ENCODE peak calls at places on chromosomes 7 and 10, in six cellular contexts. G, J, Z, W, C and X are unnamed samples.

GRCh38 chr7:7112868-7113267 is 69.5 kb upstream of the C1GALT1 start:
- DNase-seq in Z (no peak), C (no peak), G (no peak), W (no peak), J (no peak), X (no peak)

GRCh38 chr10:95819620-95820329 is 63.8 kb downstream of the ENTPD1 start:
- DNase-seq in J (no peak), Z (no peak), C (no peak), W (no peak), G (no peak), X (no peak)

GRCh38 chr10:52314007-52314821 is at the start of gene DKK1:
- DNase-seq in Z (peak), W (no peak), J (no peak), G (peak), C (no peak), X (no peak)

GRCh38 chr7:138515001-138515528 is 55.0 kb downstream of the TRIM24 start:
- DNase-seq in W (no peak), G (no peak), J (no peak), C (no peak), Z (no peak), X (no peak)

GRCh38 chr10:30056767-30057355 is 2.5 kb downstream of the JCAD start:
- DNase-seq in C (no peak), W (no peak), Z (no peak), G (no peak), J (no peak), X (no peak)

GRCh38 chr10:76433161-76434005 is 1002.0 kb downstream of the LRMDA start:
- DNase-seq in W (no peak), G (peak), Z (no peak), C (no peak), J (no peak), X (no peak)

GRCh38 chr10:88728107-88728763 is 22.2 kb downstream of the LIPK start:
- DNase-seq in Z (peak), C (no peak), J (peak), G (no peak), W (no peak), X (no peak)

GRCh38 chr10:129046074-129046681 is 420.9 kb upstream of the MGMT start:
- DNase-seq in G (no peak), Z (no peak), J (no peak), C (no peak), W (no peak), X (no peak)

GRCh38 chr7:83976302-83976701 is 218.3 kb downstream of the SEMA3A start:
- DNase-seq in W (no peak), G (peak), Z (no peak), J (peak), C (no peak), X (peak)

GRCh38 chr7:106616692-106617052 is 44.3 kb downstream of the CCDC71L start:
- DNase-seq in J (no peak), G (no peak), Z (no peak), C (no peak), W (no peak), X (no peak)

GRCh38 chr10:17428616-17429097 is 25.7 kb downstream of the ST8SIA6 start:
- DNase-seq in C (no peak), G (no peak), W (no peak), Z (no peak), J (peak), X (no peak)

GRCh38 chr10:52232561-52233350 is 81.3 kb upstream of the DKK1 start:
- DNase-seq in J (no peak), C (no peak), G (peak), W (no peak), Z (no peak), X (no peak)

GRCh38 chr10:131658476-131659110 is 242.2 kb upstream of the PPP2R2D start:
- DNase-seq in W (no peak), C (no peak), J (no peak), G (no peak), Z (no peak), X (no peak)

GRCh38 chr7:45089314-45089891 is 634 bp upstream of the NACAD start:
- DNase-seq in W (no peak), J (peak), Z (peak), C (no peak), G (peak), X (peak)

GRCh38 chr7:608954-609711 is 89.5 kb upstream of the PDGFA start:
- DNase-seq in W (no peak), C (no peak), G (no peak), J (no peak), Z (no peak), X (no peak)

GRCh38 chr7:10706875-10707493 is 266.7 kb upstream of the PHF14 start:
- DNase-seq in W (peak), G (no peak), C (peak), J (no peak), Z (no peak), X (peak)

GRCh38 chr7:104933433-104934074 is 80.5 kb upstream of the KMT2E start:
- DNase-seq in J (no peak), G (no peak), W (no peak), Z (no peak), C (no peak), X (no peak)

GRCh38 chr7:78924581-78924980 is 528.9 kb downstream of the MAGI2 start:
- DNase-seq in C (no peak), W (no peak), Z (no peak), G (no peak), J (no peak), X (no peak)

GRCh38 chr7:50393547-50394252 is 56.5 kb downstream of the FIGNL1 start:
- DNase-seq in J (peak), Z (no peak), G (no peak), W (no peak), C (no peak), X (no peak)

GRCh38 chr10:63829020-63829419 is 307.8 kb downstream of the REEP3 start:
- DNase-seq in Z (no peak), G (no peak), J (no peak), C (no peak), W (no peak), X (no peak)

GRCh38 chr10:133422821-133423771 is 1.3 kb downstream of the SPRN start:
- DNase-seq in C (no peak), G (peak), Z (no peak), J (no peak), W (no peak), X (no peak)

GRCh38 chr10:125159932-125160855 is at the start of gene CTBP2:
- DNase-seq in G (peak), W (no peak), J (peak), C (no peak), Z (no peak), X (no peak)

GRCh38 chr10:131841669-131842139 is 59.1 kb upstream of the PPP2R2D start:
- DNase-seq in G (no peak), W (no peak), J (no peak), Z (no peak), C (no peak), X (no peak)

GRCh38 chr7:120774481-120774880 is 83.5 kb downstream of the TSPAN12 start:
- DNase-seq in Z (no peak), J (no peak), W (no peak), C (no peak), G (no peak), X (no peak)

GRCh38 chr10:50650481-50650880 is 26.7 kb upstream of the SGMS1 start:
- DNase-seq in C (no peak), W (no peak), Z (no peak), J (no peak), G (no peak), X (no peak)

GRCh38 chr10:34397324-34397723 is 417.8 kb downstream of the PARD3 start:
- DNase-seq in G (no peak), W (no peak), Z (no peak), J (no peak), C (no peak), X (no peak)

GRCh38 chr7:81990395-81990794 is 220.5 kb upstream of the HGF start:
- DNase-seq in W (no peak), J (no peak), C (no peak), Z (no peak), G (no peak), X (no peak)

GRCh38 chr10:23826399-23826798 is 382.5 kb upstream of the KIAA1217 start:
- DNase-seq in J (no peak), G (no peak), Z (peak), W (no peak), C (no peak), X (peak)

GRCh38 chr10:128067691-128068397 is 58.4 kb downstream of the MKI67 start:
- DNase-seq in C (no peak), Z (no peak), G (no peak), J (no peak), W (no peak), X (no peak)

GRCh38 chr10:71821909-71822763 is 28.9 kb downstream of the PSAP start:
- DNase-seq in J (no peak), W (no peak), G (no peak), Z (no peak), C (no peak), X (no peak)

GRCh38 chr7:99340659-99341058 is 15.0 kb downstream of the ARPC1A start:
- DNase-seq in W (no peak), J (no peak), C (no peak), Z (no peak), G (no peak), X (no peak)

GRCh38 chr7:107244613-107245012 is 75.8 kb downstream of the HBP1 start:
- DNase-seq in W (no peak), J (no peak), C (no peak), G (no peak), Z (no peak), X (no peak)

GRCh38 chr10:62618576-62619408 is 185.7 kb upstream of the ADO start:
- DNase-seq in W (no peak), Z (no peak), C (peak), G (no peak), J (no peak), X (no peak)

GRCh38 chr7:73851410-73852338 is 9.3 kb upstream of the TMEM270 start:
- DNase-seq in Z (no peak), W (peak), G (no peak), J (peak), C (no peak), X (no peak)

GRCh38 chr7:1538544-1539345 is 8.2 kb downstream of the MAFK start:
- DNase-seq in Z (no peak), G (peak), C (no peak), W (no peak), J (no peak), X (no peak)

GRCh38 chr10:9103301-9103700 is 1048.8 kb downstream of the GATA3 start:
- DNase-seq in W (no peak), J (no peak), Z (no peak), G (no peak), C (no peak), X (no peak)

GRCh38 chr7:116540743-116541142 is 15.9 kb downstream of the CAV1 start:
- DNase-seq in G (no peak), J (no peak), Z (no peak), C (no peak), W (no peak), X (no peak)

GRCh38 chr7:69843653-69844052 is 245.4 kb downstream of the AUTS2 start:
- DNase-seq in Z (no peak), C (no peak), W (peak), J (no peak), G (no peak), X (no peak)
- TF ChIP-seq TAF1 in Z (no peak), C (no peak), W (no peak), J (no peak), G (no peak), X (no peak)

DNA sequence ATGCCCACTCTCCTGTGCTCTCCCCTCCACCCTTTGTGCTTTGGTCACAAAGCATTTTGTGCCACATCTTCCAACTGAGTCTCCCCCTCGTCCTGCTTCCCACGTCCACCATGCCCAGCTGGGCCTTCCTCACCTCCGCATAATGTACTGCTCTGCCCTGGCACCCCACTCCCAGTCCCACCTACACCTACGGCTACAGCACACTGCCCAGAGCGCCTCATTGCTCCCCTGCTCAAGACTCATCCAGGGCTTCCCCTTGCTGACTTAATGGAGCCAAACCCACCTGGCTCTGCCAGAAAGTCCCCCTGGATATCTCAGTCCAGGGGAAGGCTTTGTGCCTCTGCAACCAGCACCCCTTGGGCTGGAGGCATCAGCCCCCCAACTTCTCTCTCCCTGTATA is 299.2 kb upstream of the ZMIZ1 start:
- DNase-seq in W (no peak), C (no peak), Z (no peak), G (no peak), J (no peak), X (no peak)
- TF ChIP-seq TAF1 in W (no peak), C (no peak), Z (no peak), G (no peak), J (no peak), X (no peak)

DNA sequence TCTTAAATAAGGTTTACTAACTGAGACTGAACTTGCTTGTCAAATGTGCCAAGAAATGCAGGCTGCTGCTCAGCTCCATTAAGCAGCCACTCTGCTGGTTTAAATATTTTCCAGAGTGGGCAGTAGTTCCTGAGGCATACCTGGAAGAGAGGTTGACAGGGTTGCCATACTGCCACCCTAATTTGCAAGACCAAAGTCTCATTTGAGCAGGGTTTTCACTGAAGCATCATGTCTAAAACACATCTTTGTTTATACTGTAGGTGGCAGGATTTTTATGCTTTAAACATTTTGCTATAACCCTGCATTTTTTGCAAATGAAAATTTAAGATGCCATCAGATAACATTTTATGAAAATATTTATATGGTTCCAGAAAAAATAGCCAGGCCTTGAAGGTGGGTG is 618.0 kb upstream of the LRRTM3 start:
- DNase-seq in W (no peak), Z (no peak), C (no peak), G (no peak), J (no peak), X (no peak)
- TF ChIP-seq TAF1 in W (no peak), Z (no peak), C (no peak), G (no peak), J (no peak), X (no peak)

GRCh38 chr10:48400129-48400849 is 93.8 kb downstream of the MAPK8 start:
- DNase-seq in J (no peak), W (no peak), C (no peak), G (no peak), Z (no peak), X (no peak)
- TF ChIP-seq TAF1 in J (no peak), W (no peak), C (no peak), G (no peak), Z (no peak), X (no peak)

GRCh38 chr7:101803203-101804086 is 14.0 kb upstream of the CUX1 start:
- DNase-seq in G (no peak), J (no peak), Z (no peak), W (no peak), C (no peak), X (no peak)
- TF ChIP-seq TAF1 in G (no peak), J (no peak), Z (no peak), W (no peak), C (no peak), X (no peak)